ENCODE peak calls at places on chromosomes 1 and 21, in four cellular contexts. T is stimulated activated CD4-positive, alpha-beta T cell treated with anti-CD3 and anti-CD28 coated beads, TNF-alpha, amount 100 ng/mL, for 48 hours; H is Daoy; U is HuH-7.5. B is an unnamed sample.

GRCh38 chr1:6962956-6963915 is 178.0 kb downstream of the CAMTA1 start:
- DNase-seq in T (peak; percentile 73), H (peak; percentile 56), U (no peak), B (peak; percentile 89)

GRCh38 chr1:5945445-5945844 is 46.8 kb downstream of the NPHP4 start:
- DNase-seq in T (no peak), H (no peak), U (no peak), B (no peak)

GRCh38 chr1:92709738-92710137 is 75.2 kb downstream of the EVI5 start:
- DNase-seq in T (no peak), H (peak; percentile 59), U (no peak), B (no peak)

GRCh38 chr1:163796394-163796821 is 474.7 kb downstream of the NUF2 start:
- DNase-seq in T (no peak), H (no peak), U (no peak), B (peak; percentile 88)

GRCh38 chr1:7334475-7335035 is 436.5 kb upstream of the VAMP3 start:
- DNase-seq in T (no peak), H (peak; percentile 72), U (no peak), B (no peak)

GRCh38 chr1:179036844-179037465 is 11.3 kb downstream of the FAM20B start:
- DNase-seq in T (no peak), H (peak; percentile 63), U (no peak), B (no peak)

GRCh38 chr1:15526021-15526489 is 593 bp upstream of the DNAJC16 start:
- DNase-seq in T (no peak), H (no peak), U (no peak), B (peak; percentile 21)

GRCh38 chr1:64320470-64320869 is 117.0 kb downstream of the UBE2U start:
- DNase-seq in T (no peak), H (peak; percentile 17), U (no peak), B (no peak)

GRCh38 chr1:211635602-211636205 is 39.7 kb downstream of the NEK2 start:
- DNase-seq in T (no peak), H (no peak), U (no peak), B (no peak)

GRCh38 chr1:9438431-9439073 is 100.7 kb upstream of the SLC25A33 start:
- DNase-seq in T (no peak), H (peak; percentile 87), U (peak; percentile 56), B (no peak)

GRCh38 chr1:207289756-207290155 is 31.7 kb upstream of the CD55 start:
- DNase-seq in T (no peak), H (no peak), U (no peak), B (no peak)

GRCh38 chr1:43442756-43443155 is 11.0 kb downstream of the HYI start:
- DNase-seq in T (no peak), H (no peak), U (no peak), B (no peak)

GRCh38 chr1:77831976-77832695 is 52.7 kb downstream of the MIGA1 start:
- DNase-seq in T (no peak), H (peak; percentile 10), U (no peak), B (no peak)

GRCh38 chr1:163813251-163813650 is 491.5 kb downstream of the NUF2 start:
- DNase-seq in T (no peak), H (no peak), U (no peak), B (no peak)

GRCh38 chr1:218164111-218164929 is 120.8 kb upstream of the RRP15 start:
- DNase-seq in T (no peak), H (peak; percentile 62), U (peak; percentile 61), B (peak; percentile 80)

GRCh38 chr21:35020902-35021301 is 28.2 kb downstream of the RUNX1 start:
- DNase-seq in T (no peak), H (peak; percentile 58), U (no peak), B (no peak)

GRCh38 chr1:168917796-168918195 is 188.7 kb upstream of the ATP1B1 start:
- DNase-seq in T (no peak), H (no peak), U (no peak), B (no peak)

GRCh38 chr1:205913451-205914204 is 29.6 kb downstream of the SLC26A9 start:
- DNase-seq in T (no peak), H (peak; percentile 43), U (no peak), B (no peak)

GRCh38 chr1:115295904-115296696 is 41.9 kb downstream of the NGF start:
- DNase-seq in T (no peak), H (no peak), U (no peak), B (no peak)

GRCh38 chr1:74819062-74819461 is 86.1 kb downstream of the TYW3 start:
- DNase-seq in T (no peak), H (no peak), U (no peak), B (no peak)

GRCh38 chr1:211323156-211324063 is 3.2 kb upstream of the TRAF5 start:
- DNase-seq in T (peak; percentile 59), H (peak; percentile 64), U (peak; percentile 72), B (peak; percentile 71)

GRCh38 chr1:53219711-53220110 is 723 bp downstream of the CZIB start:
- DNase-seq in T (no peak), H (no peak), U (no peak), B (no peak)

GRCh38 chr1:34918609-34919561 is 10.6 kb downstream of the DLGAP3 start:
- DNase-seq in T (no peak), H (no peak), U (no peak), B (no peak)

GRCh38 chr1:150567341-150567716 is 12.1 kb downstream of the MCL1 start:
- DNase-seq in T (no peak), H (no peak), U (no peak), B (no peak)

GRCh38 chr1:163361123-163361934 is 39.6 kb downstream of the NUF2 start:
- DNase-seq in T (no peak), H (peak; percentile 26), U (no peak), B (peak; percentile 14)

GRCh38 chr1:207470927-207471326 is 16.8 kb downstream of the CR2 start:
- DNase-seq in T (no peak), H (no peak), U (no peak), B (no peak)

GRCh38 chr1:173856903-173857302 is 10.9 kb downstream of the GAS5 start:
- DNase-seq in T (no peak), H (no peak), U (no peak), B (no peak)

GRCh38 chr1:31801450-31801849 is 14.4 kb downstream of the SPOCD1 start:
- DNase-seq in T (no peak), H (no peak), U (peak; percentile 1), B (no peak)

GRCh38 chr1:54763814-54764131 is 550 bp downstream of the PARS2 start:
- DNase-seq in T (peak; percentile 10), H (no peak), U (no peak), B (no peak)

GRCh38 chr1:204591473-204592090 is 75.4 kb downstream of the MDM4 start:
- DNase-seq in T (no peak), H (peak; percentile 21), U (no peak), B (no peak)

GRCh38 chr1:2968471-2968881 is 52.8 kb upstream of the ACTRT2 start:
- DNase-seq in T (no peak), H (no peak), U (no peak), B (no peak)

GRCh38 chr1:1543706-1544099 is 3.3 kb upstream of the TMEM240 start:
- DNase-seq in T (no peak), H (no peak), U (no peak), B (no peak)

GRCh38 chr1:227016990-227017389 is 76.9 kb downstream of the COQ8A start:
- DNase-seq in T (no peak), H (no peak), U (no peak), B (no peak)

GRCh38 chr1:31418626-31419025 is 5.6 kb downstream of the SERINC2 start:
- DNase-seq in T (no peak), H (no peak), U (no peak), B (no peak)

GRCh38 chr1:18814340-18815202 is 44.9 kb downstream of the TAS1R2 start:
- DNase-seq in T (no peak), H (peak; percentile 39), U (no peak), B (no peak)

GRCh38 chr1:176987016-176987415 is 177.5 kb downstream of the ASTN1 start:
- DNase-seq in T (no peak), H (no peak), U (no peak), B (no peak)

B was measured in HAP-1.